ENCODE peak calls at places on chromosomes 2 and 18, in four cellular contexts. One of them, this sample, is unnamed.

GRCh38 chr2:63983986-63984605 is 35.1 kb downstream of the VPS54 start:
- DNase-seq in H9: no peak
- DNase-seq in GM23248: no peak
- DNase-seq in mammary epithelial cell: peak; percentile 22
- DNase-seq in this sample: peak; percentile 46

GRCh38 chr2:55162284-55163006 is 69.6 kb downstream of the CLHC1 start:
- DNase-seq in H9: peak; percentile 57
- DNase-seq in GM23248: no peak
- DNase-seq in mammary epithelial cell: no peak
- DNase-seq in this sample: no peak

GRCh38 chr18:76697441-76697901 is 124.9 kb upstream of the ZNF236 start:
- DNase-seq in H9: no peak
- DNase-seq in GM23248: peak; percentile 58
- DNase-seq in mammary epithelial cell: no peak
- DNase-seq in this sample: no peak

GRCh38 chr18:3329471-3329870 is 67.5 kb downstream of the MYL12B start:
- DNase-seq in GM23248: no peak
- DNase-seq in mammary epithelial cell: peak; percentile 56
- DNase-seq in H9: peak; percentile 47
- DNase-seq in this sample: peak; percentile 72

GRCh38 chr2:68807821-68808266 is 63.4 kb downstream of the BMP10 start:
- DNase-seq in mammary epithelial cell: peak; percentile 95
- DNase-seq in H9: no peak
- DNase-seq in GM23248: peak; percentile 46
- DNase-seq in this sample: peak; percentile 38

GRCh38 chr18:23992119-23992940 is 22.2 kb upstream of the TTC39C start:
- DNase-seq in H9: no peak
- DNase-seq in GM23248: no peak
- DNase-seq in mammary epithelial cell: peak; percentile 91
- DNase-seq in this sample: peak; percentile 91

GRCh38 chr2:5734866-5735861 is 43.0 kb downstream of the SOX11 start:
- DNase-seq in GM23248: no peak
- DNase-seq in mammary epithelial cell: no peak
- DNase-seq in H9: no peak
- DNase-seq in this sample: no peak

GRCh38 chr2:54065411-54065810 is 50.0 kb upstream of the ACYP2 start:
- DNase-seq in mammary epithelial cell: peak; percentile 96
- DNase-seq in H9: no peak
- DNase-seq in GM23248: peak; percentile 96
- DNase-seq in this sample: peak; percentile 18

GRCh38 chr2:42036940-42037339 is 10.9 kb upstream of the PKDCC start:
- DNase-seq in mammary epithelial cell: no peak
- DNase-seq in GM23248: no peak
- DNase-seq in H9: no peak
- DNase-seq in this sample: no peak

GRCh38 chr2:11357428-11357972 is 13.1 kb upstream of the ROCK2 start:
- DNase-seq in H9: no peak
- DNase-seq in GM23248: no peak
- DNase-seq in mammary epithelial cell: no peak
- DNase-seq in this sample: no peak

GRCh38 chr2:223235986-223236385 is 184.0 kb downstream of the KCNE4 start:
- DNase-seq in GM23248: peak; percentile 53
- DNase-seq in H9: no peak
- DNase-seq in mammary epithelial cell: peak; percentile 67
- DNase-seq in this sample: no peak

GRCh38 chr2:26245810-26246209 is 1.1 kb downstream of the HADHB start:
- DNase-seq in GM23248: peak; percentile 45
- DNase-seq in mammary epithelial cell: peak; percentile 53
- DNase-seq in H9: no peak
- DNase-seq in this sample: peak; percentile 26

GRCh38 chr2:73902284-73902683 is 9.5 kb downstream of the ACTG2 start:
- DNase-seq in GM23248: no peak
- DNase-seq in H9: no peak
- DNase-seq in mammary epithelial cell: no peak
- DNase-seq in this sample: no peak

GRCh38 chr2:233708942-233709341 is 3.8 kb upstream of the UGT1A5 start:
- DNase-seq in GM23248: no peak
- DNase-seq in H9: no peak
- DNase-seq in mammary epithelial cell: no peak
- DNase-seq in this sample: no peak

GRCh38 chr18:74608681-74609080 is 11.0 kb downstream of the ZNF407 start:
- DNase-seq in mammary epithelial cell: no peak
- DNase-seq in GM23248: no peak
- DNase-seq in H9: no peak
- DNase-seq in this sample: no peak

GRCh38 chr2:172437419-172438063 is 10.2 kb downstream of the ITGA6 start:
- DNase-seq in H9: no peak
- DNase-seq in GM23248: no peak
- DNase-seq in mammary epithelial cell: no peak
- DNase-seq in this sample: no peak

GRCh38 chr2:118643286-118643685 is 204.2 kb downstream of the EN1 start:
- DNase-seq in H9: no peak
- DNase-seq in mammary epithelial cell: no peak
- DNase-seq in GM23248: no peak
- DNase-seq in this sample: peak; percentile 23

GRCh38 chr2:152648336-152648735 is 68.9 kb downstream of the PRPF40A start:
- DNase-seq in GM23248: peak; percentile 53
- DNase-seq in mammary epithelial cell: no peak
- DNase-seq in H9: no peak
- DNase-seq in this sample: peak; percentile 34

GRCh38 chr2:172119089-172119488 is 16.4 kb upstream of the DLX2 start:
- DNase-seq in mammary epithelial cell: peak; percentile 87
- DNase-seq in GM23248: peak; percentile 80
- DNase-seq in H9: no peak
- DNase-seq in this sample: peak; percentile 93

GRCh38 chr18:75500510-75500909 is 73.0 kb upstream of the SMIM21 start:
- DNase-seq in H9: no peak
- DNase-seq in mammary epithelial cell: no peak
- DNase-seq in GM23248: no peak
- DNase-seq in this sample: no peak

GRCh38 chr2:28047698-28048097 is 157.2 kb downstream of the BABAM2 start:
- DNase-seq in H9: no peak
- DNase-seq in mammary epithelial cell: peak; percentile 64
- DNase-seq in GM23248: peak; percentile 76
- DNase-seq in this sample: peak; percentile 15

GRCh38 chr2:205103699-205104098 is 558.4 kb downstream of the PARD3B start:
- DNase-seq in H9: no peak
- DNase-seq in GM23248: no peak
- DNase-seq in mammary epithelial cell: no peak
- DNase-seq in this sample: no peak

GRCh38 chr2:70181363-70181956 is 9.4 kb downstream of the C2orf42 start:
- DNase-seq in GM23248: no peak
- DNase-seq in H9: no peak
- DNase-seq in mammary epithelial cell: no peak
- DNase-seq in this sample: no peak

GRCh38 chr2:38765149-38765548 is 12.9 kb upstream of the GEMIN6 start:
- DNase-seq in mammary epithelial cell: peak; percentile 74
- DNase-seq in GM23248: peak; percentile 78
- DNase-seq in H9: no peak
- DNase-seq in this sample: peak; percentile 77

GRCh38 chr2:200159366-200159720 is 147.2 kb upstream of the SPATS2L start:
- DNase-seq in GM23248: no peak
- DNase-seq in mammary epithelial cell: peak; percentile 53
- DNase-seq in H9: no peak
- DNase-seq in this sample: peak; percentile 11

GRCh38 chr2:54524236-54524991 is 68.3 kb downstream of the SPTBN1 start:
- DNase-seq in H9: no peak
- DNase-seq in mammary epithelial cell: peak; percentile 59
- DNase-seq in GM23248: peak; percentile 67
- DNase-seq in this sample: peak; percentile 42

GRCh38 chr2:102110596-102111334 is 31.8 kb upstream of the IL1R1 start:
- DNase-seq in mammary epithelial cell: no peak
- DNase-seq in H9: no peak
- DNase-seq in GM23248: peak; percentile 61
- DNase-seq in this sample: no peak

GRCh38 chr18:48038636-48039035 is 108.2 kb upstream of the SMAD2 start:
- DNase-seq in H9: no peak
- DNase-seq in mammary epithelial cell: no peak
- DNase-seq in GM23248: no peak
- DNase-seq in this sample: no peak

GRCh38 chr2:28424799-28425492 is 32.3 kb downstream of the FOSL2 start:
- DNase-seq in mammary epithelial cell: no peak
- DNase-seq in H9: no peak
- DNase-seq in GM23248: no peak
- DNase-seq in this sample: no peak

GRCh38 chr2:97965146-97965545 is 30.6 kb downstream of the TMEM131 start:
- DNase-seq in H9: no peak
- DNase-seq in GM23248: no peak
- DNase-seq in mammary epithelial cell: no peak
- DNase-seq in this sample: no peak

GRCh38 chr2:186991766-186992417 is 142.9 kb upstream of the ZSWIM2 start:
- DNase-seq in H9: no peak
- DNase-seq in mammary epithelial cell: no peak
- DNase-seq in GM23248: peak; percentile 7
- DNase-seq in this sample: peak; percentile 13

GRCh38 chr2:66095820-66096219 is 339.1 kb upstream of the MEIS1 start:
- DNase-seq in mammary epithelial cell: no peak
- DNase-seq in H9: peak; percentile 55
- DNase-seq in GM23248: no peak
- DNase-seq in this sample: no peak

DNA sequence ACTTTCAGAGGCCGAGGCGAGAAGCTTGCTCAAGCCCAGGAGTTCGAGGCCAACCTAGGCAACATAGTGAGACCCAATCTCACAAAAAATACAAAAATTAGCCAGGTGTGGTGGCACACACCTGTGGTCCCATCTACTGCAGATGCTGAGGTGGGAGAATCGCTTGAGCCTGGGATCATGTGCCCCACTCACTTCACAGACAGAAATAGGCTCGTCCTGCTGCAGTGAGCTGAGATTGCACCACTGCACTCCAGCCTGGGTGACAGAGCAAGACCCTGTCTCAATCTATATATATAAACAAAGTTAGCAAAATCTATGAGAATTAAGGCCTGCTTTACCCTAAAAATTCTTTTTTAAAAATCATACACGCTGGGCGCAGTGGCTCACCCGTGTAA is 50.8 kb downstream of the TEX44 start:
- DNase-seq in H9: no peak
- DNase-seq in GM23248: no peak
- DNase-seq in mammary epithelial cell: no peak
- DNase-seq in this sample: no peak
- H3K9ac ChIP-seq in H9: no peak overlapping the region
- H3K9ac ChIP-seq in GM23248: peak overlapping the region; percentile 89
- H3K9ac ChIP-seq in mammary epithelial cell: peak overlapping the region; percentile 86
- H3K9ac ChIP-seq in this sample: peak overlapping the region; percentile 80

GRCh38 chr2:120699292-120699691 is 36.4 kb upstream of the GLI2 start:
- DNase-seq in H9: no peak
- DNase-seq in mammary epithelial cell: no peak
- DNase-seq in GM23248: no peak
- DNase-seq in this sample: no peak
- H2AFZ ChIP-seq in H9: no peak overlapping the region
- H2AFZ ChIP-seq in mammary epithelial cell: no peak overlapping the region
- H2AFZ ChIP-seq in GM23248: no peak overlapping the region
- H2AFZ ChIP-seq in this sample: no peak overlapping the region

GRCh38 chr2:237364655-237365054 is 49.3 kb downstream of the COL6A3 start:
- DNase-seq in GM23248: no peak
- DNase-seq in H9: no peak
- DNase-seq in mammary epithelial cell: no peak
- DNase-seq in this sample: no peak
- H3K9ac ChIP-seq in GM23248: no peak overlapping the region
- H3K9ac ChIP-seq in H9: no peak overlapping the region
- H3K9ac ChIP-seq in mammary epithelial cell: no peak overlapping the region
- H3K9ac ChIP-seq in this sample: no peak overlapping the region

DNA sequence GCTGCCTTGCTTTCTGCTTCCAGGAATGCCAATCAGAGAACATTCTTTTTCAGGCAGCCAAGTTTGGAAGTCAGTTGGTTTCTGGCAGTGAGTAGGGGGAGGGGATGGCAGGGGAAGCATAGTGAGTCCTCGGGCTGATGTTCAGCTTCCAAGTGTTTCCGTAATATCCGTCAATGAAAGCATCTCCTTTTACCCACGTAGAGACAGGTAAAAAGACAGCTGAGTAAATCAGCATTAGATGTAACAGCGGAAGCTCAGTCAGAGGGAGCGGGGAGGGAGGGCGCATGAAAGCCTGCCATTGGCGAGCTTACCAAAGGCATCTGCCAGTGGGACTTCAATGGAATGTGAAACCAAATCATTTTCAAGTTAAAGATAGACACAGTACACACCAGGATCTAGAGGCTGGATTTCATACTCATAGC is 117.1 kb upstream of the DTNA start:
- DNase-seq in H9: peak; percentile 51
- DNase-seq in GM23248: peak; percentile 76
- DNase-seq in mammary epithelial cell: peak; percentile 76
- DNase-seq in this sample: no peak
- H2AFZ ChIP-seq in H9: no peak overlapping the region
- H2AFZ ChIP-seq in GM23248: peak overlapping the region; percentile 87
- H2AFZ ChIP-seq in mammary epithelial cell: peak overlapping the region; percentile 78
- H2AFZ ChIP-seq in this sample: no peak overlapping the region

GRCh38 chr2:9380702-9381628 is 42.4 kb downstream of the ITGB1BP1 start:
- DNase-seq in mammary epithelial cell: peak; percentile 25
- DNase-seq in H9: no peak
- DNase-seq in GM23248: peak; percentile 95
- DNase-seq in this sample: peak; percentile 97
- H3K9ac ChIP-seq in mammary epithelial cell: no peak overlapping the region
- H3K9ac ChIP-seq in H9: no peak overlapping the region
- H3K9ac ChIP-seq in GM23248: peak overlapping the region; percentile 73
- H3K9ac ChIP-seq in this sample: peak overlapping the region; percentile 84

GRCh38 chr2:8602809-8603208 is 79.0 kb upstream of the ID2 start:
- DNase-seq in mammary epithelial cell: no peak
- DNase-seq in GM23248: peak; percentile 14
- DNase-seq in H9: no peak
- DNase-seq in this sample: peak; percentile 88
- H2AFZ ChIP-seq in mammary epithelial cell: no peak overlapping the region
- H2AFZ ChIP-seq in GM23248: no peak overlapping the region
- H2AFZ ChIP-seq in H9: no peak overlapping the region
- H2AFZ ChIP-seq in this sample: no peak overlapping the region

DNA sequence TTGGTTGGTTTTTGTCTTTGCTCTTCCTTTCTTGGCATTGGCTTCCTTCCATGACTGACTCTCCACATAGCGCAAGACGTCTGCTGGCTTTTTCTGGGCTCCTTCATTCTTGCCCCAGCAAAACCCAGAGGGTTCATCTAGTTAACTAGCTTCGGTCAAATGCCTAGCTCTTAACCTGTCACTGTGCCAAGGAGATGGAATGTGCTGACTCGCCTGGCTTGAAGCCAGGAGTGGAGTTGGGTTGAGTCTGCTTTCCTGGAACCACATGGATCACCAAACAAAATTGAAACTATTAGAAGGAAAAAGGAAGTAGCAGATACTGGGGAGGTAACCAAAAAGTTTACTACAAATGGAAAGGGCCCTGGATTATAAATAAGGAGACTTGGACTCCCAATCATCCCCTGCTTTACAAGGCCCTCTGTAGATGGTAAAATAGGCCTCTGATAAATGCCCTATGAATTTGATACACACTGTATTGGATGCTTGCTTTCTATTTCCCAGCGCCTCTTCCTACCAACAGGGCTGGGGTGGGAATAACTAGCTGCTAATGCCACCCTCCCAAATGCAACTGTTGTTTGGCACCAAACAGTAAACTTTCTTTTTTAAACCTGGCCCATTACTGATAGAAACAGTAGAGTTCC is 11.3 kb downstream of the MALT1 start:
- DNase-seq in H9: no peak
- DNase-seq in GM23248: peak; percentile 67
- DNase-seq in mammary epithelial cell: peak; percentile 64
- DNase-seq in this sample: peak; percentile 84
- H3K9ac ChIP-seq in H9: no peak overlapping the region
- H3K9ac ChIP-seq in GM23248: no peak overlapping the region
- H3K9ac ChIP-seq in mammary epithelial cell: no peak overlapping the region
- H3K9ac ChIP-seq in this sample: no peak overlapping the region

This sample was measured in PC-3.